ENCODE peak calls at places on chromosomes 6 and 20, in six cellular contexts. J, M, R, I, C and B are unnamed samples.

GRCh38 chr20:8795404-8795803 is 273.5 kb upstream of the PLCB4 start:
- DNase-seq in R (no peak), C (no peak), M (no peak), J (no peak), I (no peak), B (no peak)

GRCh38 chr6:36685198-36685919 is 6.8 kb downstream of the CDKN1A start:
- DNase-seq in M (no peak), R (no peak), I (no peak), C (no peak), J (no peak), B (no peak)

GRCh38 chr6:157760137-157760536 is 62.9 kb upstream of the SNX9 start:
- DNase-seq in C (no peak), I (no peak), M (no peak), R (no peak), J (no peak), B (no peak)

GRCh38 chr6:71733970-71734899 is 152.1 kb upstream of the RIMS1 start:
- DNase-seq in R (no peak), J (no peak), C (no peak), I (no peak), M (no peak), B (no peak)

GRCh38 chr20:38113401-38114325 is 51.4 kb downstream of the TGM2 start:
- DNase-seq in J (peak), I (peak), R (peak), C (no peak), M (peak), B (no peak)

GRCh38 chr6:94736231-94736630 is 841.1 kb upstream of the MANEA start:
- DNase-seq in J (no peak), I (peak), R (no peak), M (no peak), C (no peak), B (no peak)

GRCh38 chr6:51339728-51340127 is 521.1 kb downstream of the TFAP2B start:
- DNase-seq in M (no peak), I (no peak), R (peak), C (no peak), J (no peak), B (no peak)

GRCh38 chr6:10316327-10316726 is 98.5 kb downstream of the TFAP2A start:
- DNase-seq in M (peak), J (peak), R (no peak), C (no peak), I (peak), B (no peak)

GRCh38 chr6:99603421-99604160 is 3.0 kb upstream of the PRDM13 start:
- DNase-seq in R (peak), C (no peak), J (no peak), M (peak), I (no peak), B (no peak)

GRCh38 chr6:154805288-154805911 is 72.2 kb downstream of the SCAF8 start:
- DNase-seq in R (no peak), M (peak), I (peak), C (peak), J (peak), B (no peak)

GRCh38 chr6:293185-294174 is 1.2 kb downstream of the DUSP22 start:
- DNase-seq in C (no peak), R (no peak), M (peak), I (peak), J (no peak), B (peak)

GRCh38 chr20:437787-438486 is 24.4 kb downstream of the TBC1D20 start:
- DNase-seq in R (no peak), J (no peak), C (no peak), I (no peak), M (no peak), B (peak)

GRCh38 chr6:168247456-168248147 is 72.0 kb downstream of the DACT2 start:
- DNase-seq in R (no peak), I (peak), M (no peak), J (peak), C (peak), B (no peak)

GRCh38 chr20:25579081-25579770 is 6.1 kb downstream of the NINL start:
- DNase-seq in C (no peak), M (no peak), I (peak), J (no peak), R (no peak), B (no peak)

GRCh38 chr6:3473773-3474172 is 16.9 kb upstream of the SLC22A23 start:
- DNase-seq in C (no peak), R (no peak), J (no peak), I (no peak), M (no peak), B (no peak)

GRCh38 chr20:44092551-44093248 is 94.3 kb downstream of the JPH2 start:
- DNase-seq in C (no peak), R (peak), I (peak), J (no peak), M (peak), B (no peak)

GRCh38 chr6:1596088-1596852 is 13.4 kb upstream of the FOXC1 start:
- DNase-seq in C (peak), M (peak), J (peak), I (peak), R (peak), B (peak)

GRCh38 chr6:34237316-34237721 is 646 bp downstream of the HMGA1 start:
- DNase-seq in M (peak), J (peak), I (no peak), R (no peak), C (no peak), B (peak)

GRCh38 chr20:61218886-61219480 is 33.1 kb upstream of the CDH4 start:
- DNase-seq in J (no peak), C (no peak), I (peak), R (no peak), M (peak), B (no peak)

GRCh38 chr20:25285856-25286798 is 38.2 kb downstream of the PYGB start:
- DNase-seq in I (no peak), R (no peak), M (no peak), C (no peak), J (no peak), B (no peak)

GRCh38 chr6:156316613-156317012 is 460.6 kb upstream of the ARID1B start:
- DNase-seq in M (no peak), J (no peak), I (no peak), C (no peak), R (no peak), B (no peak)

GRCh38 chr6:122043421-122043820 is 356.0 kb upstream of the HSF2 start:
- DNase-seq in R (no peak), M (no peak), J (no peak), I (no peak), C (no peak), B (no peak)

GRCh38 chr20:10445758-10446157 is 10.7 kb downstream of the SLX4IP start:
- DNase-seq in C (no peak), I (no peak), J (no peak), M (no peak), R (no peak), B (no peak)

GRCh38 chr20:58150772-58151171 is 77.7 kb downstream of the ANKRD60 start:
- DNase-seq in J (no peak), C (peak), M (no peak), R (peak), I (no peak), B (no peak)

GRCh38 chr20:37294262-37294981 is 5.0 kb downstream of the MANBAL start:
- DNase-seq in C (no peak), J (no peak), I (peak), M (peak), R (no peak), B (no peak)

GRCh38 chr6:25537349-25538018 is 114.5 kb upstream of the SCGN start:
- DNase-seq in I (no peak), M (no peak), J (no peak), C (no peak), R (no peak), B (no peak)

GRCh38 chr20:51382986-51383821 is 159.3 kb downstream of the NFATC2 start:
- DNase-seq in J (no peak), I (no peak), M (peak), C (no peak), R (no peak), B (no peak)

GRCh38 chr6:147384737-147385710 is 123.5 kb upstream of the SAMD5 start:
- DNase-seq in M (no peak), R (no peak), C (no peak), J (no peak), I (no peak), B (no peak)

GRCh38 chr6:41097467-41098090 is 24.8 kb downstream of the NFYA start:
- DNase-seq in R (no peak), M (peak), J (no peak), C (no peak), I (peak), B (no peak)

GRCh38 chr6:161318456-161318855 is 44.6 kb upstream of the AGPAT4 start:
- DNase-seq in C (no peak), M (no peak), R (no peak), I (no peak), J (no peak), B (no peak)

GRCh38 chr6:8539446-8539845 is 104.1 kb upstream of the SLC35B3 start:
- DNase-seq in C (peak), J (no peak), I (peak), R (no peak), M (peak), B (no peak)

GRCh38 chr6:45970326-45970725 is 45.3 kb downstream of the CLIC5 start:
- DNase-seq in C (peak), R (no peak), I (no peak), J (no peak), M (no peak), B (no peak)

GRCh38 chr6:8014947-8015346 is 49.2 kb downstream of the BLOC1S5 start:
- DNase-seq in R (no peak), I (no peak), J (no peak), C (no peak), M (no peak), B (no peak)

GRCh38 chr20:14561733-14562132 is 224.3 kb upstream of the FLRT3 start:
- DNase-seq in M (no peak), R (no peak), I (peak), J (no peak), C (no peak), B (no peak)

GRCh38 chr20:46820682-46821081 is 74.0 kb upstream of the EYA2 start:
- DNase-seq in C (no peak), M (no peak), R (no peak), J (no peak), I (peak), B (no peak)

GRCh38 chr6:52390361-52390727 is 28.4 kb downstream of the PAQR8 start:
- DNase-seq in R (no peak), J (no peak), C (no peak), I (peak), M (peak), B (peak)